ENCODE peak calls at places on chromosomes 4 and X, in nine cellular contexts. H, O, U, R, P, Z, N, Y and B are unnamed samples.
A peak's percentile ranks its signal among the peaks of the same experiment; 100 is the strongest.

GRCh38 chr4:55183926-55184599 is 58.7 kb upstream of the KDR start:
- DNase-seq in R (peak; percentile 97), N (peak; percentile 97), Z (no peak), Y (no peak), H (peak; percentile 81), O (peak; percentile 97), U (no peak), P (peak; percentile 71), B (peak; percentile 90)

GRCh38 chr4:130955520-130955919 is 1859.6 kb downstream of the C4orf33 start:
- DNase-seq in P (no peak), N (no peak), O (no peak), R (no peak), H (no peak), U (no peak), Z (no peak), Y (no peak), B (no peak)

GRCh38 chr4:1748465-1748995 is 27.2 kb downstream of the TACC3 start:
- DNase-seq in N (peak; percentile 29), O (no peak), H (peak; percentile 58), P (peak; percentile 85), R (peak; percentile 41), Z (peak; percentile 83), Y (peak; percentile 80), U (peak; percentile 72), B (no peak)

GRCh38 chr4:94304365-94304971 is 38.2 kb downstream of the HPGDS start:
- DNase-seq in O (no peak), P (no peak), H (peak; percentile 66), Y (peak; percentile 9), U (peak; percentile 34), R (peak; percentile 42), N (peak; percentile 15), Z (peak; percentile 10), B (no peak)

GRCh38 chr4:149896428-149896827 is 80.8 kb upstream of the IQCM start:
- DNase-seq in R (peak; percentile 55), H (peak; percentile 16), N (peak; percentile 18), P (no peak), Y (no peak), Z (no peak), O (peak; percentile 31), U (no peak), B (no peak)

GRCh38 chr4:125389713-125390112 is 75.0 kb downstream of the FAT4 start:
- DNase-seq in Y (no peak), O (peak; percentile 98), R (peak; percentile 96), H (peak; percentile 83), P (no peak), U (no peak), Z (no peak), N (peak; percentile 69), B (peak; percentile 65)

GRCh38 chr4:86872135-86872534 is 20.1 kb downstream of the C4orf36 start:
- DNase-seq in R (no peak), N (peak; percentile 64), H (no peak), O (no peak), U (no peak), P (no peak), Z (no peak), Y (no peak), B (no peak)

GRCh38 chrX:129876734-129877395 is 29.1 kb upstream of the UTP14A start:
- DNase-seq in N (peak; percentile 37), Z (no peak), O (peak; percentile 74), H (peak; percentile 48), Y (no peak), R (peak; percentile 29), P (peak; percentile 27), U (no peak), B (no peak)

GRCh38 chr4:130306566-130306965 is 1210.6 kb downstream of the C4orf33 start:
- DNase-seq in U (no peak), H (no peak), Z (no peak), O (no peak), N (no peak), Y (no peak), R (no peak), P (peak; percentile 63), B (no peak)

GRCh38 chrX:57286507-57287251 is at the start of gene FAAH2:
- DNase-seq in R (no peak), Y (no peak), Z (peak; percentile 81), H (peak; percentile 1), P (peak; percentile 66), N (peak; percentile 86), O (no peak), U (peak; percentile 96), B (peak; percentile 44)

GRCh38 chrX:153487590-153488071 is 7.1 kb upstream of the BGN start:
- DNase-seq in R (no peak), P (no peak), Z (no peak), O (no peak), N (no peak), U (no peak), H (peak; percentile 50), Y (no peak), B (no peak)

GRCh38 chrX:153486163-153486562 is 8.6 kb upstream of the BGN start:
- DNase-seq in Y (no peak), U (no peak), H (no peak), P (no peak), R (no peak), O (no peak), N (no peak), Z (no peak), B (no peak)

GRCh38 chrX:153485396-153486080 is 9.2 kb upstream of the BGN start:
- DNase-seq in P (no peak), N (no peak), Y (no peak), O (no peak), H (no peak), U (no peak), Z (no peak), R (no peak), B (no peak)

GRCh38 chrX:153490217-153490616 is 4.6 kb upstream of the BGN start:
- DNase-seq in O (no peak), H (no peak), P (no peak), R (no peak), Y (no peak), N (no peak), Z (no peak), U (no peak), B (no peak)

DNA sequence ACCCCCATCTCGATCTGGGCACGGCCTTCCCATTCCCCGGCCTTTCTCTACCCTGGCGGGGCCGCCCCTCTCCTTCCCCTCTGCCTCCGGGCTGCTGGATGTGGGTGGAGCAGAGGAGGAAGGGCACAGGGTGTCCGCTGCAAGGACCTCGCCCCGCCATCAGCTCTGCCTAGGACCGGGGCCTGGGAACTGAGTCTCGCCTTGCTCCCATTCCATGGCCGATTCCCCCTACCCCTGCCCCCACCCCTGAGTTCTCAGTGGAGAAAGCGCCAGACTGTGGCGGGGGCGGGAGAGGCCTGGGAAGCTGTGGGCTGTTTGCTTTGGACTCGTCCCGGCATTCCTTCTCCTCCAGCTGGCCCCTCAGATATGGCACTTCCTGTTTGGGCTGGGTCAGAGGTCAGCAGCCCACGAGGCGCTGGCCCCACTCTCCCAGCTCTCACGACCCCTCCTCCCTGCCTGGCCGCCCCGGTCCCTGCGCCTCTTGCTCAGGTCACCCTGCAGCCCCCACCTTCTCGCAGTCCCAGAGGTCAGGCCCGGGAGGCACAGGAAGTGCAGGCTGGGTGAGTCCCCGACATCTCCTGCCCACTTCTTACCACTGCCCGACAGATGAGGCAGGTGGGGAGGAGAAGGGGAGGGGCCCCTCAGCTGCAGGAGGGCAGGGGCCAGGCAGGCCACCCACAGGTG is 6.4 kb upstream of the BGN start:
- DNase-seq in O (peak; percentile 55), P (no peak), Y (no peak), H (peak; percentile 91), N (no peak), U (no peak), Z (no peak), R (peak; percentile 67), B (no peak)
- H2AFZ ChIP-seq in O (peak overlapping the region; percentile 56), P (no peak overlapping the region), Y (peak overlapping the region; percentile 92), H (peak overlapping the region; percentile 36), N (peak overlapping the region; percentile 20), U (no peak overlapping the region), Z (no peak overlapping the region), R (peak overlapping the region; percentile 90), B (no peak overlapping the region)

GRCh38 chrX:73851014-73852009 is 288.3 kb downstream of the CHIC1 start:
- DNase-seq in N (peak; percentile 95), Z (no peak), H (no peak), U (peak; percentile 85), O (peak; percentile 93), P (no peak), Y (no peak), R (peak; percentile 96), B (peak; percentile 78)
- H3K27ac ChIP-seq in N (peak overlapping the region; percentile 75), Z (no peak overlapping the region), H (no peak overlapping the region), U (peak overlapping the region; percentile 89), O (no peak overlapping the region), P (no peak overlapping the region), Y (no peak overlapping the region), R (peak overlapping the region; percentile 61), B (peak overlapping the region; percentile 76)

GRCh38 chr4:66769436-66769835 is 775.9 kb downstream of the CENPC start:
- DNase-seq in Z (no peak), R (no peak), U (no peak), Y (no peak), N (no peak), H (no peak), O (no peak), P (no peak), B (no peak)
- H2AFZ ChIP-seq in Z (no peak overlapping the region), R (no peak overlapping the region), U (no peak overlapping the region), Y (no peak overlapping the region), N (no peak overlapping the region), H (no peak overlapping the region), O (peak overlapping the region; percentile 10), P (no peak overlapping the region), B (peak overlapping the region; percentile 30)

GRCh38 chrX:14501312-14501711 is 28.0 kb upstream of the GLRA2 start:
- DNase-seq in H (no peak), O (no peak), N (no peak), P (no peak), R (no peak), Z (no peak), U (no peak), Y (no peak), B (no peak)

GRCh38 chrX:14497184-14497666 is 32.1 kb upstream of the GLRA2 start:
- DNase-seq in U (peak; percentile 56), O (no peak), P (no peak), R (peak; percentile 4), H (no peak), N (no peak), Z (no peak), Y (no peak), B (no peak)

GRCh38 chrX:14491689-14492088 is 37.6 kb upstream of the GLRA2 start:
- DNase-seq in H (no peak), Y (no peak), N (peak; percentile 40), P (no peak), O (no peak), Z (no peak), R (no peak), U (no peak), B (no peak)

GRCh38 chrX:14496674-14497073 is 32.7 kb upstream of the GLRA2 start:
- DNase-seq in O (no peak), N (no peak), R (no peak), P (no peak), H (no peak), Y (no peak), U (peak; percentile 46), Z (no peak), B (no peak)
- H3K27ac ChIP-seq in O (no peak overlapping the region), N (no peak overlapping the region), R (no peak overlapping the region), P (no peak overlapping the region), H (no peak overlapping the region), Y (no peak overlapping the region), U (peak overlapping the region; percentile 63), Z (no peak overlapping the region), B (no peak overlapping the region)

DNA sequence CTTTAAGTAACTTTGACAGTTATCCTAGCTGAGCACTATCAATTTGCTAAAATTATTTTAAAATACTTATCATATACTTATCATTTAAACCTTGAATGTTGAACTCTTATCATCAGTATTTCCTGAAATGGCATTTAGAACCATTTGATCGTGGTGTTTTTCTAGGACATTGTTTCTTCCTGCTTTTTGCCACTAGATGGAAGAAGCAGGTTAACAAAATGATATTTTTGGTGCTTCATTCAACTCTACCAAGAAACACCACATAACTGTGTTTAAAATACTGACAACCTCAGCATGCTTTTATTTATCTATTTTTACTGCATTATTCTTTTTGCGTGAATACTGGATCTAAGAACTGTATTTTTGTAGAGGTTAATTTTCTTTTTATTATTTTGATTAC is 44.6 kb downstream of the C4orf33 start:
- DNase-seq in P (no peak), R (no peak), U (no peak), Z (no peak), O (no peak), H (no peak), N (no peak), Y (no peak), B (no peak)
- H2AFZ ChIP-seq in P (no peak overlapping the region), R (no peak overlapping the region), U (no peak overlapping the region), Z (no peak overlapping the region), O (no peak overlapping the region), H (no peak overlapping the region), N (no peak overlapping the region), Y (no peak overlapping the region), B (no peak overlapping the region)